ENCODE peak calls at places on chromosomes 4 and X, in four cellular contexts. P is WTC11, E is SK-N-SH, N is HepG2. U is an unnamed sample.
A peak's percentile ranks its signal among the peaks of the same experiment; 100 is the strongest.

GRCh38 chr4:73901031-73901430 is 31.8 kb downstream of the CXCL1 start:
- DNase-seq in P (no peak), E (no peak), N (no peak), U (no peak)

GRCh38 chr4:175125410-175126068 is 207.4 kb downstream of the ADAM29 start:
- DNase-seq in P (no peak), E (no peak), N (no peak), U (no peak)

GRCh38 chr4:169179609-169180526 is 90.9 kb downstream of the SH3RF1 start:
- DNase-seq in P (no peak), E (no peak), N (no peak), U (no peak)

GRCh38 chrX:42505057-42505456 is 272.9 kb downstream of the PPP1R2C start:
- DNase-seq in P (peak; percentile 33), E (no peak), N (no peak), U (no peak)

GRCh38 chr4:16844796-16845586 is 53.5 kb downstream of the LDB2 start:
- DNase-seq in P (no peak), E (no peak), N (peak; percentile 32), U (no peak)

GRCh38 chrX:132948648-132949260 is 9.7 kb downstream of the HS6ST2 start:
- DNase-seq in P (no peak), E (no peak), N (no peak), U (peak; percentile 39)

GRCh38 chrX:112760697-112761096 is 79.9 kb downstream of the AMOT start:
- DNase-seq in P (no peak), E (no peak), N (no peak), U (no peak)

GRCh38 chr4:186132577-186133277 is 28.2 kb downstream of the FAM149A start:
- DNase-seq in P (peak; percentile 59), E (no peak), N (no peak), U (peak; percentile 13)

GRCh38 chrX:17580529-17581155 is 156.7 kb upstream of the SCML1 start:
- DNase-seq in P (no peak), E (no peak), N (no peak), U (no peak)

GRCh38 chr4:68987007-68987406 is 35.4 kb upstream of the UGT2A3 start:
- DNase-seq in P (no peak), E (no peak), N (no peak), U (no peak)

GRCh38 chrX:31420711-31421151 is 348.9 kb upstream of the FTHL17 start:
- DNase-seq in P (no peak), E (no peak), N (no peak), U (no peak)

GRCh38 chr4:153773236-153773690 is 13.4 kb upstream of the RNF175 start:
- DNase-seq in P (peak; percentile 68), E (no peak), N (no peak), U (peak; percentile 79)

GRCh38 chrX:46180258-46180687 is 364.9 kb downstream of the ZNF674 start:
- DNase-seq in P (no peak), E (no peak), N (peak; percentile 2), U (peak; percentile 11)

GRCh38 chr4:31788676-31789075 is 1068.5 kb downstream of the PCDH7 start:
- DNase-seq in P (no peak), E (no peak), N (no peak), U (no peak)

GRCh38 chr4:139668658-139669201 is 3.1 kb downstream of the MGST2 start:
- DNase-seq in P (no peak), E (no peak), N (no peak), U (no peak)

GRCh38 chr4:11543710-11544109 is 115.0 kb upstream of the HS3ST1 start:
- DNase-seq in P (no peak), E (no peak), N (no peak), U (no peak)

GRCh38 chr4:71333960-71334951 is 4.6 kb upstream of the SLC4A4 start:
- DNase-seq in P (no peak), E (no peak), N (no peak), U (no peak)

GRCh38 chrX:74420194-74421035 is 878 bp upstream of the SLC16A2 start:
- DNase-seq in P (peak; percentile 74), E (peak; percentile 78), N (no peak), U (no peak)

GRCh38 chr4:7063362-7063761 is 4.5 kb downstream of the GRPEL1 start:
- DNase-seq in P (no peak), E (no peak), N (no peak), U (no peak)

GRCh38 chrX:10482262-10482661 is 138.1 kb downstream of the MID1 start:
- DNase-seq in P (no peak), E (no peak), N (no peak), U (no peak)

GRCh38 chr4:42159271-42160001 is 7.0 kb upstream of the BEND4 start:
- DNase-seq in P (no peak), E (no peak), N (no peak), U (no peak)

GRCh38 chr4:112330921-112331320 is 33.8 kb downstream of the ALPK1 start:
- DNase-seq in P (no peak), E (no peak), N (no peak), U (no peak)

GRCh38 chrX:22165732-22166457 is 106.8 kb upstream of the CBLL2 start:
- DNase-seq in P (no peak), E (no peak), N (no peak), U (no peak)

GRCh38 chr4:54255881-54256280 is 26.8 kb downstream of the PDGFRA start:
- DNase-seq in P (no peak), E (no peak), N (no peak), U (no peak)

GRCh38 chr4:140240237-140240636 is 86.3 kb upstream of the MAML3 start:
- DNase-seq in P (no peak), E (no peak), N (no peak), U (no peak)

GRCh38 chr4:92501456-92501855 is 197.7 kb downstream of the GRID2 start:
- DNase-seq in P (no peak), E (no peak), N (no peak), U (no peak)

GRCh38 chr4:92994727-92995126 is 691.0 kb downstream of the GRID2 start:
- DNase-seq in P (no peak), E (no peak), N (no peak), U (no peak)

GRCh38 chrX:112769034-112769433 is 71.6 kb downstream of the AMOT start:
- DNase-seq in P (no peak), E (no peak), N (no peak), U (no peak)

DNA sequence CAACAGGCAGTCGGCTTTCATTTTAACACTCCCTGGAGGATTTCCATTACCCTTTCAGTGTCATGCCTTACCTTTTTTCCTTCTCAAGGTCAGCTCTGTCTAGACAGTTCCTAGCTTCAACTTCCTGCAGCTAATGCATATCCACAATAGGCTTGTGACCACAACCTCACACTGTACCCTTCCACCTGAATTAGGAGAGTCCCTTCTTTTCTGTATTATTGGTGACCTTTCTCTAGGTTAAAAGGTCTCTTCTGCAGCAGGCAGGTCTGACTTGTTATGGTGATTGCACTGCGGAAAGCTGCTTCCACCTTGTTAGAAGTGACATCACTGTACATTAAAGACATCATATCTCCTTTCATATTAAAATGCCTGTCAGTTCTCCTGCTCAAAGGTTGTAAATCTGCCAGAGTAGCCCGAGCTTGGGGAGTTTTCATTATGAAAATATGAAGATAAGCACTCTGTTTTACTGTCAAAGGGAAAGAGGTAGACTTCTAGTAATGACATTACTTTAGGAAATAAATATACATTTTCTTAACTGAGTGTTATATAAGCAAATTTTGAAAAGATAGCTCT is 21.5 kb upstream of the LSM6 start:
- DNase-seq in P (no peak), E (no peak), N (no peak), U (no peak)
- TF ChIP-seq FOXJ3 in P (no peak), E (no peak), N (no peak), U (no peak)

DNA sequence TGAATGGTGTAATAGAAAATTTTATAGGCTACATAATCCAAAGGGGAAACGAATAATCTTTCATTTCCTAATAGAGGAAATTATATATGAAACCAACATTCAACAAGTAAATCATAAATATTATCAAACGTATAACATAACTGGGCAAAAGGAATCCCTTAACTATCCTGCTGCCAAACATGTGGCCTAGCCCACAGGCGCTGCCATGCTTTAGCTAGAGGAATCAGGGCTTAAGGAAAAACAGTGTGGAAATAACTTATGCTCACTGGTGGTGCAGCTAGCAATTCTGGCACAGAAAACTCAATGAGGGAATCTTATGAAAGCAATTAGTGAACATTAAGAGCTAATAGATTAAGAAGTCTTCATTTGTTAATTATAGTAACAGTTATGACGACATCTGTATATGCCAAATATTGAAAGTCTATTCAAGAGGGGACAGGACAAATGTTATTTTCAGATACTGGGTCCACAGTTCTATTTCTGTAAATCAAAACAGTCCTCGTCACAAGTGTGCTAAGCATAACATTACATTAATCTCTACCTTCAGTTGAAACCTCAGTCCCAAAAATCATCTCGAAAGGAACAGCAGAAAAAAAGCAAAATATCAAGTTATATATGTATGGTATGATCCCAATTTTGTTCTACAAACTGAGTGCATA is 70.5 kb downstream of the APBB2 start:
- DNase-seq in P (no peak), E (no peak), N (no peak), U (no peak)
- TF ChIP-seq FOXJ3 in P (no peak), E (no peak), N (no peak), U (no peak)

GRCh38 chrX:1554469-1555210 is 17.7 kb upstream of the P2RY8 start:
- DNase-seq in P (no peak), E (no peak), N (no peak), U (no peak)
- TF ChIP-seq FOXJ3 in P (no peak), E (no peak), N (no peak), U (no peak)

GRCh38 chr4:3851211-3851610 is 85.0 kb downstream of the ADRA2C start:
- DNase-seq in P (peak; percentile 63), E (no peak), N (no peak), U (no peak)
- TF ChIP-seq FOXJ3 in P (no peak), E (no peak), N (no peak), U (no peak)

U was measured in K562.